ENCODE peak calls at places on chromosomes 13 and 19, in seven cellular contexts. Z is upper lobe of left lung, E is ovary, U is suprapubic skin, M is A549, P is tibial nerve, B is K562. S is an unnamed sample.

GRCh38 chr13:49629196-49629938 is 1.1 kb downstream of the ARL11 start:
- DNase-seq in B (no peak), Z (no peak), E (no peak), M (no peak), U (no peak), P (no peak), S (no peak)

GRCh38 chr13:75550159-75550567 is 572 bp downstream of the UCHL3 start:
- DNase-seq in E (no peak), M (peak; percentile 27), P (no peak), Z (no peak), U (no peak), B (peak; percentile 12), S (peak; percentile 41)

GRCh38 chr13:87208636-87209035 is 462.5 kb upstream of the SLITRK5 start:
- DNase-seq in M (no peak), E (no peak), U (no peak), B (no peak), P (no peak), Z (no peak), S (no peak)

GRCh38 chr13:54845351-54845965 is 1816.8 kb downstream of the OLFM4 start:
- DNase-seq in B (no peak), M (no peak), E (no peak), Z (no peak), U (no peak), P (no peak), S (no peak)

GRCh38 chr13:95452376-95452775 is 100.1 kb upstream of the CLDN10 start:
- DNase-seq in P (no peak), E (no peak), U (no peak), M (no peak), B (no peak), Z (no peak), S (no peak)

GRCh38 chr13:75417647-75418046 is 64.3 kb downstream of the TBC1D4 start:
- DNase-seq in E (no peak), P (no peak), U (no peak), M (no peak), Z (no peak), B (no peak), S (no peak)

GRCh38 chr13:82654851-82655517 is 1227.3 kb downstream of the SLITRK1 start:
- DNase-seq in Z (peak; percentile 43), M (no peak), B (no peak), U (peak; percentile 82), E (peak; percentile 32), P (peak; percentile 74), S (peak; percentile 15)

GRCh38 chr13:100273138-100273537 is 184.2 kb downstream of the PCCA start:
- DNase-seq in B (no peak), E (no peak), Z (no peak), M (no peak), U (no peak), P (no peak), S (no peak)

GRCh38 chr13:46604226-46604968 is 51.4 kb downstream of the LRCH1 start:
- DNase-seq in Z (no peak), E (no peak), P (no peak), M (no peak), U (no peak), B (no peak), S (no peak)

GRCh38 chr13:107079423-107080099 is 511.6 kb upstream of the ARGLU1 start:
- DNase-seq in U (no peak), Z (no peak), E (no peak), M (no peak), B (no peak), P (no peak), S (no peak)

GRCh38 chr19:34428549-34429285 is 536 bp downstream of the UBA2 start:
- DNase-seq in U (no peak), B (peak; percentile 88), E (no peak), M (peak; percentile 66), Z (peak; percentile 60), P (no peak), S (peak; percentile 45)

GRCh38 chr13:36275190-36276002 is 22.2 kb downstream of the CCDC169 start:
- DNase-seq in Z (no peak), U (no peak), P (no peak), M (peak; percentile 3), E (peak; percentile 49), B (no peak), S (no peak)

GRCh38 chr13:78540424-78540823 is 62.9 kb downstream of the POU4F1 start:
- DNase-seq in M (no peak), P (no peak), Z (no peak), B (no peak), E (no peak), U (no peak), S (no peak)

GRCh38 chr19:49976496-49976895 is 15.5 kb upstream of the SIGLEC11 start:
- DNase-seq in P (no peak), U (no peak), B (no peak), E (no peak), M (no peak), Z (no peak), S (no peak)

GRCh38 chr13:39536906-39537305 is 66.1 kb downstream of the LHFPL6 start:
- DNase-seq in M (no peak), E (no peak), P (no peak), U (no peak), Z (no peak), B (no peak), S (no peak)

GRCh38 chr13:99468971-99469545 is 32.2 kb upstream of the TM9SF2 start:
- DNase-seq in E (no peak), M (no peak), Z (no peak), U (no peak), B (no peak), P (no peak), S (no peak)

GRCh38 chr19:48484931-48485612 is 15.9 kb downstream of the CYTH2 start:
- DNase-seq in M (no peak), B (no peak), Z (no peak), U (no peak), P (no peak), E (no peak), S (no peak)

GRCh38 chr13:110676511-110677204 is 29.3 kb downstream of the CARS2 start:
- DNase-seq in Z (peak; percentile 51), B (no peak), E (no peak), U (no peak), M (no peak), P (no peak), S (peak; percentile 22)

GRCh38 chr19:47210689-47211316 is 20.2 kb downstream of the BBC3 start:
- DNase-seq in E (peak; percentile 89), B (peak; percentile 69), U (peak; percentile 89), Z (no peak), P (peak; percentile 85), M (peak; percentile 77), S (peak; percentile 86)

GRCh38 chr19:19594371-19594770 is 24.1 kb downstream of the PBX4 start:
- DNase-seq in U (no peak), M (no peak), E (no peak), Z (no peak), B (no peak), P (no peak), S (no peak)

GRCh38 chr13:112457485-112457884 is 81.3 kb downstream of the SPACA7 start:
- DNase-seq in U (no peak), B (no peak), M (no peak), E (no peak), Z (peak; percentile 68), P (no peak), S (no peak)

GRCh38 chr19:30158893-30159245 is 213.3 kb upstream of the ZNF536 start:
- DNase-seq in E (no peak), M (no peak), Z (no peak), B (no peak), P (no peak), U (no peak), S (no peak)

DNA sequence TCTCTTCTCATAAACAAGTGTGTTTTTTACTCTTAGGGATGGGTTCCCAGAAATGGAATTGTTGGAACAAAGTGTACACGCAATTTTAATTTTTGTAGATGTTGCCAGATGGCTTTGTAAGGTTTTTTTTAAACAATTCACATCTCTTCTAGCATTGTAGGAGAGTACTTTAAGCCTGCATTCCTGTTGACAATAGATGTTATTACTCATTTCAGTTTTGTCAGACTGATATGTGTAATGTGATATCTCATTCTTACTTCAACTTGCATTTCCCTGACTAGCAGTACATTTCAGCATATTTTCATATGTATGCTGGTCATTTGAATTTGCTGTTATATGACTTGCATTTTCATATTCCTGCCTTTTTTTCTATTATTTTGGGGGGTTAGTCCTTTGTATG is 186.6 kb upstream of the SLITRK6 start:
- DNase-seq in M (no peak), B (no peak), U (no peak), E (no peak), P (no peak), Z (no peak), S (no peak)
- TF ChIP-seq EP300 in M (no peak), B (no peak), U (no peak), E (no peak), P (no peak), Z (no peak), S (no peak)

DNA sequence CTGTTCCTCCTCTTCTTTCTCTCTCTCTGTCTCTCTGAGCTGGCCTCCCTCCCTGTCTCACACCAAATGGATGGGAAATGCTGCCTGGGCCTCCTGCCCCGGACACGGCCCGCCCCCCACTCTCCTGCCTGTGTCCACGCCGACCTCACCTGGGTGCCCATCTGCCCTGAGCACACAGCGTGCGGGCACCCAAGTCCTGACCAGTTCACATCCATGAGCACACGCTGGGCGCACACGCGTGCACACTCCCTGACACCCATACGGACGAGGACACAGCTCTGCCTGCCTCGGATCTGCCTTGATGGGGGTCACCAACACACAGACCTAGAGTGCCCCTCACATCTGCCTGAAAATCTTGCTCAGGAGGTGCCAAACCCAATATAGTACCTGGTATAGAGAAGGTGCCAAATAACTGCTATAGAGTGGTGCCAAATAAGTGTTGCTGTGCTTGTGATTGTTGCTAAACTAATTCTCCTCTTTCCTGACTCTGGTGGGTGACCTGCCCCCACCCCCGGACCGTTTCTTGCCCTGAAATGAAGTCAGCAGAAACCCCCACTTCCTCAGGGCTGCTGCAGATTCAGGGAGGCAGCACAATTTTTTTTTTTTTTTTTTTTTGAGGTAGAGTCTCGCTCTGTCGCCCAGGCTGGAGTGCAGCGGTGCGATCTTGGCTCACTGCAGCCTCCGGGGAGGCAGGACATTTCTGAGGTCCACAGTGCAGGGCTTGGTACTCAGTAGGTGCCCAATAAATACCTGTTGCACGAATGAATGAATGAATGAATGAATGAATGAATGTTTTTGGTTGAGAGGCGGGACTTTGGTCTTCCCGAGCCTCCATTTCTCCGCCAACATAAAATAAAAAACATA is 4.6 kb downstream of the NFIC start:
- DNase-seq in M (no peak), E (no peak), P (no peak), Z (peak; percentile 70), B (no peak), U (no peak), S (no peak)
- TF ChIP-seq POLR2A in M (no peak), E (no peak), P (no peak), Z (no peak), B (no peak), U (no peak), S (no peak)

DNA sequence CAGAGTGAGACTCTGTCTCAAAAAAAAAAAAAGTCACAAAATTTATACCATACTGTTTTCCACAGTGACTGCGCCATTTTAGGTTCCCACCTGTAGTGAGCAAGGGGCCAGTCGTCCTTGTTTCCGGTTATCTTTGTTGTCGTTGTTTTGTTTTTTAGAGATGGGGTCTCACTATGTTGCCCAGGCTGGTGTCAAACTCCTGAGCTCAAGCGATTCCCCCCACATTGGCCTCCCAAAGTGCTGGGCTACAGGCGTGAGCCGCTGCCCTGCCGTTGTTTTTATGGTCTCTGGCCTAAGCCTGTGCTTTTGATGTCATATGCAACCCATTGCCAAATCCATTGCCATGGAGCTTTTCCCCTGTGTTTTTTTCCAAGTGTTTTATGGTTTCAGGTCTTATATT is 3.3 kb downstream of the UPF3A start:
- DNase-seq in P (no peak), B (no peak), M (no peak), E (no peak), U (peak; percentile 7), Z (no peak), S (no peak)
- TF ChIP-seq EP300 in P (no peak), B (no peak), M (no peak), E (no peak), U (no peak), Z (no peak), S (no peak)

GRCh38 chr19:45952341-45952690 is 21.3 kb downstream of the NOVA2 start:
- DNase-seq in B (no peak), U (no peak), Z (no peak), M (no peak), P (no peak), E (no peak), S (no peak)
- TF ChIP-seq POLR2A in B (no peak), U (no peak), Z (no peak), M (no peak), P (no peak), E (no peak), S (no peak)